ENCODE peak calls at places on chromosomes 12 and 14, in nine cellular contexts. L is pancreas; T is CD4-positive, CD25-positive, alpha-beta regulatory T cell; E is naive B cell; D is left cardiac atrium; H is A549; A is psoas muscle; C is central memory CD8-positive, alpha-beta T cell; B is CD8-positive, alpha-beta T cell. M is an unnamed sample.

GRCh38 chr14:30389134-30389900 is 169.6 kb upstream of the G2E3 start:
- ATAC-seq in L (peak), T (no peak), E (no peak), D (peak), H (no peak), A (no peak), C (no peak), B (no peak), M (peak)

GRCh38 chr12:72677187-72677586 is 405.0 kb downstream of the TRHDE start:
- ATAC-seq in L (no peak), T (no peak), E (no peak), D (no peak), H (no peak), A (no peak), C (no peak), B (no peak), M (no peak)

GRCh38 chr14:20631023-20631820 is 10.3 kb downstream of the OR6S1 start:
- ATAC-seq in L (peak), T (no peak), E (peak), D (peak), H (peak), A (peak), C (peak), B (peak), M (no peak)

GRCh38 chr12:110809149-110809548 is 37.6 kb upstream of the CCDC63 start:
- ATAC-seq in L (no peak), T (no peak), E (no peak), D (no peak), H (no peak), A (no peak), C (no peak), B (no peak), M (no peak)

GRCh38 chr12:21483531-21483930 is 17.9 kb downstream of the RECQL start:
- ATAC-seq in L (no peak), T (no peak), E (no peak), D (no peak), H (no peak), A (no peak), C (no peak), B (no peak), M (no peak)

GRCh38 chr14:68704736-68705720 is 87.8 kb downstream of the ZFP36L1 start:
- ATAC-seq in L (no peak), T (no peak), E (no peak), D (peak), H (peak), A (no peak), C (no peak), B (no peak), M (no peak)

GRCh38 chr12:49448858-49449257 is 81.6 kb downstream of the SPATS2 start:
- ATAC-seq in L (no peak), T (no peak), E (no peak), D (no peak), H (no peak), A (no peak), C (no peak), B (no peak), M (no peak)

GRCh38 chr12:68953536-68953935 is 20.6 kb upstream of the CPM start:
- ATAC-seq in L (no peak), T (no peak), E (no peak), D (no peak), H (no peak), A (no peak), C (no peak), B (no peak), M (no peak)

GRCh38 chr12:8026282-8026637 is 6.3 kb upstream of the FOXJ2 start:
- ATAC-seq in L (peak), T (peak), E (peak), D (peak), H (peak), A (peak), C (peak), B (peak), M (peak)

GRCh38 chr12:68915055-68915454 is 17.9 kb downstream of the CPM start:
- ATAC-seq in L (no peak), T (no peak), E (no peak), D (no peak), H (peak), A (no peak), C (no peak), B (no peak), M (no peak)

GRCh38 chr12:93322784-93323183 is 54.9 kb upstream of the NUDT4 start:
- ATAC-seq in L (no peak), T (no peak), E (no peak), D (no peak), H (no peak), A (no peak), C (no peak), B (no peak), M (no peak)

GRCh38 chr14:81974543-81974942 is 440.9 kb upstream of the SEL1L start:
- ATAC-seq in L (no peak), T (no peak), E (no peak), D (no peak), H (no peak), A (no peak), C (no peak), B (no peak), M (no peak)

GRCh38 chr12:10400829-10401228 is 8.7 kb downstream of the KLRC4 start:
- ATAC-seq in L (no peak), T (no peak), E (no peak), D (no peak), H (no peak), A (no peak), C (no peak), B (no peak), M (no peak)

GRCh38 chr14:73829526-73830431 is 21.9 kb upstream of the PTGR2 start:
- ATAC-seq in L (no peak), T (peak), E (peak), D (no peak), H (no peak), A (no peak), C (peak), B (peak), M (peak)

GRCh38 chr14:31936100-31936499 is 141.0 kb upstream of the ARHGAP5 start:
- ATAC-seq in L (no peak), T (no peak), E (no peak), D (no peak), H (peak), A (no peak), C (no peak), B (no peak), M (no peak)

GRCh38 chr12:70830221-70831061 is 90.1 kb downstream of the PTPRR start:
- ATAC-seq in L (no peak), T (no peak), E (no peak), D (no peak), H (no peak), A (no peak), C (no peak), B (no peak), M (no peak)

GRCh38 chr14:26370118-26370517 is 227.7 kb downstream of the NOVA1 start:
- ATAC-seq in L (no peak), T (no peak), E (no peak), D (no peak), H (no peak), A (no peak), C (no peak), B (no peak), M (no peak)

GRCh38 chr14:45198551-45198950 is 54.5 kb downstream of the MIS18BP1 start:
- ATAC-seq in L (no peak), T (no peak), E (no peak), D (no peak), H (no peak), A (no peak), C (no peak), B (no peak), M (no peak)

GRCh38 chr14:59330455-59330854 is 134.7 kb downstream of the GPR135 start:
- ATAC-seq in L (no peak), T (no peak), E (peak), D (no peak), H (no peak), A (no peak), C (no peak), B (no peak), M (peak)

GRCh38 chr12:46445551-46446235 is 73.1 kb upstream of the SLC38A2 start:
- ATAC-seq in L (peak), T (no peak), E (no peak), D (no peak), H (no peak), A (no peak), C (no peak), B (no peak), M (no peak)

GRCh38 chr14:73850940-73851339 is 691 bp upstream of the PTGR2 start:
- ATAC-seq in L (no peak), T (no peak), E (no peak), D (no peak), H (peak), A (peak), C (no peak), B (no peak), M (no peak)

GRCh38 chr12:116726749-116727148 is 11.1 kb downstream of the SPRING1 start:
- ATAC-seq in L (no peak), T (no peak), E (no peak), D (peak), H (no peak), A (no peak), C (no peak), B (no peak), M (no peak)

GRCh38 chr12:122834229-122834920 is 882 bp upstream of the HIP1R start:
- ATAC-seq in L (peak), T (peak), E (peak), D (peak), H (peak), A (peak), C (no peak), B (peak), M (no peak)

GRCh38 chr12:32988982-32989381 is 92.4 kb upstream of the PKP2 start:
- ATAC-seq in L (no peak), T (no peak), E (no peak), D (no peak), H (no peak), A (no peak), C (no peak), B (no peak), M (no peak)

GRCh38 chr14:45112886-45113772 is 21.2 kb downstream of the FKBP3 start:
- ATAC-seq in L (peak), T (no peak), E (no peak), D (no peak), H (peak), A (no peak), C (no peak), B (no peak), M (no peak)

GRCh38 chr12:98724384-98725155 is 79.5 kb downstream of the APAF1 start:
- ATAC-seq in L (peak), T (no peak), E (no peak), D (no peak), H (no peak), A (no peak), C (no peak), B (no peak), M (no peak)

GRCh38 chr14:88749139-88749538 is 43.6 kb downstream of the EML5 start:
- ATAC-seq in L (no peak), T (no peak), E (no peak), D (no peak), H (no peak), A (no peak), C (no peak), B (no peak), M (no peak)

GRCh38 chr14:55118761-55119160 is 10.3 kb upstream of the LGALS3 start:
- ATAC-seq in L (no peak), T (no peak), E (no peak), D (no peak), H (no peak), A (no peak), C (no peak), B (no peak), M (no peak)

GRCh38 chr12:5417500-5417899 is 14.4 kb upstream of the NTF3 start:
- ATAC-seq in L (no peak), T (no peak), E (no peak), D (no peak), H (no peak), A (no peak), C (no peak), B (no peak), M (no peak)

GRCh38 chr14:96239759-96240158 is 16.3 kb upstream of the BDKRB1 start:
- ATAC-seq in L (no peak), T (no peak), E (no peak), D (peak), H (peak), A (no peak), C (no peak), B (no peak), M (no peak)

GRCh38 chr12:13390381-13390856 is 193.9 kb downstream of the EMP1 start:
- ATAC-seq in L (peak), T (no peak), E (no peak), D (peak), H (peak), A (peak), C (no peak), B (no peak), M (no peak)

M was measured in stimulated activated memory B cell treated with anti-CD40 and anti-IgM and Interleukin-4, amounts not matched to agents 10 μg/mL and 1 μg/mL and 100 μg/mL, for 72 hours.